ENCODE peak calls at places on chromosomes 13 and 19, in four cellular contexts. F is fibroblast of pulmonary artery, Q is RWPE2, S is Caco-2. P is an unnamed sample.
A peak's percentile ranks its signal among the peaks of the same experiment; 100 is the strongest.

GRCh38 chr13:74662895-74663294 is 528.7 kb upstream of the KLF12 start:
- DNase-seq in F (peak; percentile 10), Q (no peak), S (no peak), P (no peak)

GRCh38 chr13:80382576-80382975 is 41.6 kb upstream of the SPRY2 start:
- DNase-seq in F (no peak), Q (no peak), S (no peak), P (no peak)

GRCh38 chr13:58992478-58993042 is 1171.2 kb downstream of the DIAPH3 start:
- DNase-seq in F (no peak), Q (no peak), S (no peak), P (no peak)

GRCh38 chr19:33819875-33820781 is 23.5 kb downstream of the KCTD15 start:
- DNase-seq in F (peak; percentile 88), Q (peak; percentile 98), S (peak; percentile 73), P (peak; percentile 87)

GRCh38 chr13:82739881-82740280 is 1142.4 kb downstream of the SLITRK1 start:
- DNase-seq in F (peak; percentile 48), Q (no peak), S (no peak), P (no peak)

GRCh38 chr19:28396259-28396940 is 816.6 kb downstream of the UQCRFS1 start:
- DNase-seq in F (no peak), Q (no peak), S (no peak), P (no peak)

GRCh38 chr19:5622465-5623396 is at the start of the genes SAFB and SAFB2:
- DNase-seq in F (peak; percentile 100), Q (peak; percentile 97), S (peak; percentile 99), P (peak; percentile 100)

GRCh38 chr19:10193666-10194499 is 870 bp downstream of the DNMT1 start:
- DNase-seq in F (peak; percentile 40), Q (peak; percentile 70), S (no peak), P (peak; percentile 93)

GRCh38 chr19:46559203-46559602 is 41.9 kb upstream of the CALM3 start:
- DNase-seq in F (no peak), Q (no peak), S (no peak), P (no peak)

GRCh38 chr19:3374369-3375112 is 8.2 kb downstream of the NFIC start:
- DNase-seq in F (no peak), Q (no peak), S (no peak), P (no peak)

GRCh38 chr13:59391696-59392095 is 772.0 kb downstream of the DIAPH3 start:
- DNase-seq in F (peak; percentile 86), Q (no peak), S (peak; percentile 57), P (no peak)

GRCh38 chr19:16920816-16921529 is 32.2 kb downstream of the F2RL3 start:
- DNase-seq in F (peak; percentile 81), Q (peak; percentile 92), S (no peak), P (no peak)

GRCh38 chr19:47839913-47840312 is 18.2 kb downstream of the CRX start:
- DNase-seq in F (no peak), Q (no peak), S (no peak), P (no peak)

GRCh38 chr13:75656590-75656989 is 20.5 kb downstream of the LMO7 start:
- DNase-seq in F (no peak), Q (no peak), S (no peak), P (no peak)

GRCh38 chr19:10104665-10105221 is 1.4 kb upstream of the PPAN start:
- DNase-seq in F (no peak), Q (no peak), S (no peak), P (no peak)

GRCh38 chr13:113205428-113205931 is 3.0 kb downstream of the PCID2 start:
- DNase-seq in F (peak; percentile 53), Q (no peak), S (no peak), P (no peak)

GRCh38 chr19:51514866-51515481 is 13.4 kb upstream of the SIGLEC12 start:
- DNase-seq in F (peak; percentile 69), Q (no peak), S (no peak), P (no peak)

GRCh38 chr19:54337858-54338230 is 1.1 kb downstream of the LILRA4 start:
- DNase-seq in F (no peak), Q (no peak), S (no peak), P (no peak)

GRCh38 chr19:38538386-38538785 is 79.4 kb downstream of the MAP4K1 start:
- DNase-seq in F (no peak), Q (no peak), S (no peak), P (no peak)

GRCh38 chr19:3346677-3347353 is 19.6 kb upstream of the NFIC start:
- DNase-seq in F (peak; percentile 79), Q (no peak), S (no peak), P (no peak)

GRCh38 chr19:33436360-33437345 is 63.1 kb downstream of the CEBPG start:
- DNase-seq in F (no peak), Q (peak; percentile 39), S (peak; percentile 28), P (peak; percentile 78)

GRCh38 chr19:39052243-39052746 is 19.9 kb upstream of the FBXO27 start:
- DNase-seq in F (peak; percentile 69), Q (no peak), S (peak; percentile 72), P (peak; percentile 93)

GRCh38 chr19:5627395-5627904 is 4.6 kb downstream of the SAFB start:
- DNase-seq in F (no peak), Q (no peak), S (no peak), P (no peak)

GRCh38 chr13:20395061-20395916 is 130.4 kb downstream of the CRYL1 start:
- DNase-seq in F (no peak), Q (no peak), S (no peak), P (no peak)

GRCh38 chr19:35116085-35116801 is 620 bp downstream of the FXYD3 start:
- DNase-seq in F (no peak), Q (peak; percentile 87), S (peak; percentile 77), P (no peak)

GRCh38 chr19:35913589-35913988 is 5.5 kb upstream of the TYROBP start:
- DNase-seq in F (no peak), Q (no peak), S (no peak), P (no peak)

GRCh38 chr13:33775339-33776108 is 42.4 kb upstream of the RFC3 start:
- DNase-seq in F (no peak), Q (no peak), S (no peak), P (no peak)

GRCh38 chr13:33283195-33283910 is 2.2 kb downstream of the STARD13 start:
- DNase-seq in F (no peak), Q (no peak), S (no peak), P (no peak)

GRCh38 chr19:5193192-5193591 is 147.4 kb downstream of the PTPRS start:
- DNase-seq in F (no peak), Q (no peak), S (no peak), P (no peak)

GRCh38 chr19:30357580-30357954 is 14.6 kb upstream of the ZNF536 start:
- DNase-seq in F (no peak), Q (no peak), S (no peak), P (no peak)

GRCh38 chr19:30359936-30360335 is 12.2 kb upstream of the ZNF536 start:
- DNase-seq in F (no peak), Q (no peak), S (no peak), P (no peak)

GRCh38 chr19:30360378-30361106 is 11.6 kb upstream of the ZNF536 start:
- DNase-seq in F (no peak), Q (no peak), S (no peak), P (no peak)

GRCh38 chr19:30358319-30358718 is 13.9 kb upstream of the ZNF536 start:
- DNase-seq in F (no peak), Q (no peak), S (no peak), P (no peak)

GRCh38 chr19:30358821-30359580 is 13.2 kb upstream of the ZNF536 start:
- DNase-seq in F (no peak), Q (no peak), S (no peak), P (no peak)
- TF ChIP-seq CTCF in F (no peak), Q (no peak), S (no peak), P (no peak)

GRCh38 chr13:77300176-77301141 is 26.4 kb downstream of the MYCBP2 start:
- DNase-seq in F (peak; percentile 86), Q (no peak), S (no peak), P (no peak)

GRCh38 chr13:77299587-77299986 is 27.3 kb downstream of the MYCBP2 start:
- DNase-seq in F (no peak), Q (no peak), S (no peak), P (no peak)

DNA sequence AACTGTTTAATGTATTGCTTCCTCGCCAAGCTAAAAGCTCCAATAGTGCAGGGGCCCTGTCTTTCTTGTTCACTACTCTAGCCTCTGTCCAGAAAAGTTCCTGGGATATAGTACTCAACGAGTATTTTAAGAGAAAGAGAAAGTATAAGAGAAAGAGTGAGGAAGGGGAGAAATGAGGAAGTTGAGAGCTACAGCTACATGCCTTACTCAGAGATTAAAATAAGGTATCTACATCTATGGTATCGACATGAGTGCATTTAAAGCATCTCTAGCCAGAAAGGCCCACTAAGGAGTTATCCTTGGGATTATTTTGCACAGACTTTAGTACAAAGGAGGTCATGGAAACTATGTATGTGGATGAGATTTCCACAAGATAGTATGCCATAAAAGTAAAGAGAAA is 28.5 kb downstream of the MYCBP2 start:
- DNase-seq in F (no peak), Q (no peak), S (no peak), P (no peak)
- TF ChIP-seq CTCF in F (no peak), Q (no peak), S (no peak), P (no peak)

DNA sequence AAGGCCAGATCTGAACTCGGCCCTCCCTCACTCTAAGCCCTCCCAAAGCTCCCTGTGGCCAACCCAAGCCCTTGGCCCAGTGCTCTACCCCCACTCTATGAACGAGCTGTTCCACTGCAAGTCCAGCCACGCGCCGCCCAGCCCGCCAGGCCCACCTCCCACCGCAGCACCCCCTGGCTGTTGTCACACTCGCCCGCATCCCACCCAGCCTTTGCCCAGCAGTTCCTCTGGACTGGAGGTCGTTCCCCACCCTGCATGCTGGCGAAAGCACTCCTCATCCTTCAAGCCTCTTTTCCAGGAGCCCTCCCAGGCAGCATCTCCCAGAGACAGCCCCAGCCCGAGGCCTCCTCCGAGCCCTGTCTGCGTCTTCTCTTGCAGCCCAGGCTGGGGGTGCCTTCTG is 33.1 kb upstream of the ONECUT3 start:
- DNase-seq in F (no peak), Q (no peak), S (no peak), P (no peak)
- TF ChIP-seq CTCF in F (no peak), Q (no peak), S (no peak), P (no peak)

GRCh38 chr13:30978981-30979956 is 46.8 kb downstream of the TEX26 start:
- DNase-seq in F (peak; percentile 25), Q (no peak), S (no peak), P (no peak)
- TF ChIP-seq CTCF in F (peak; percentile 61), Q (peak; percentile 47), S (peak; percentile 47), P (peak; percentile 78)

GRCh38 chr19:42023121-42023942 is 29.3 kb upstream of the ATP1A3 start:
- DNase-seq in F (peak; percentile 3), Q (no peak), S (peak; percentile 47), P (no peak)
- TF ChIP-seq CTCF in F (peak; percentile 39), Q (no peak), S (peak; percentile 37), P (peak; percentile 67)

DNA sequence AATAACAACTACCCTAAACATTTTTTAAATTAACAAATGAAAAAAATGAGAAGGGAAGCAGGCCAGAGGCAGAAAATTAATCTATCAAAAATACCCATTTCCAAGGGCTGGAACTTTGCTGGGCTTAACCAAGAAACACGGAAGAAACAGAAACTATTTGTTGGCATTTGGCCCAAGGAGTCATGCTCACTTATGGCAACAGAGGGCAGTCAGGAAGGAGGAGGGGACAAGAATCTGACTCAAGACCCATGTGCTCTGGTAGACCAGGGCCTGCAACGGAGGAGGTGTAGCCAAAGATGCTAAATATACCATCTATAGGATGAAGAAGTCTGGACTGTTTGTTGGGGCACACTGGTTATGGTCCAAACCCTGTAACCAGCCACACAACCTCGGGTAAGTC is 496.7 kb downstream of the COG6 start:
- DNase-seq in F (peak; percentile 94), Q (no peak), S (no peak), P (no peak)
- TF ChIP-seq CTCF in F (peak; percentile 34), Q (no peak), S (no peak), P (peak; percentile 43)

P was measured in chondrocyte.